ENCODE peak calls at places on chromosomes 3 and 15, in seven cellular contexts. X, O, Y, K, A, S and J are unnamed samples.

GRCh38 chr3:74079961-74080562 is 455.3 kb upstream of the PDZRN3 start:
- DNase-seq in O (no peak), K (no peak), X (no peak), A (no peak), Y (no peak), S (no peak), J (no peak)

GRCh38 chr3:45927881-45928280 is 15.4 kb upstream of the CXCR6 start:
- DNase-seq in K (peak), Y (no peak), X (no peak), S (no peak), O (no peak), A (no peak), J (no peak)

GRCh38 chr3:13143381-13144004 is 70.3 kb upstream of the IQSEC1 start:
- DNase-seq in Y (no peak), X (no peak), S (no peak), A (no peak), O (no peak), K (no peak), J (no peak)

GRCh38 chr15:66760358-66760967 is 58.4 kb downstream of the SMAD6 start:
- DNase-seq in O (no peak), K (no peak), X (no peak), A (no peak), S (no peak), Y (no peak), J (peak)

GRCh38 chr3:192802957-192803899 is 75.9 kb upstream of the FGF12 start:
- DNase-seq in K (peak), O (no peak), A (no peak), S (no peak), Y (no peak), X (peak), J (no peak)

GRCh38 chr3:151593923-151594322 is 133.1 kb upstream of the IGSF10 start:
- DNase-seq in O (no peak), K (peak), Y (no peak), S (no peak), X (no peak), A (no peak), J (no peak)

GRCh38 chr3:168197162-168197561 is 101.4 kb upstream of the GOLIM4 start:
- DNase-seq in K (no peak), X (no peak), O (no peak), S (no peak), Y (no peak), A (no peak), J (no peak)

GRCh38 chr3:75265897-75266296 is 398.2 kb upstream of the FRG2C start:
- DNase-seq in S (no peak), K (no peak), A (no peak), Y (no peak), X (no peak), O (no peak), J (no peak)

GRCh38 chr3:163684651-163685050 is 1393.6 kb downstream of the SI start:
- DNase-seq in O (no peak), K (no peak), X (no peak), Y (no peak), S (no peak), A (no peak), J (no peak)

GRCh38 chr3:66035763-66036477 is 2.8 kb downstream of the MAGI1 start:
- DNase-seq in O (no peak), X (peak), Y (no peak), K (peak), A (no peak), S (no peak), J (no peak)

GRCh38 chr3:170967682-170968081 is 58.8 kb downstream of the SLC2A2 start:
- DNase-seq in K (no peak), A (no peak), O (no peak), X (no peak), Y (no peak), S (no peak), J (no peak)

GRCh38 chr3:134807189-134807588 is 12.1 kb downstream of the EPHB1 start:
- DNase-seq in Y (no peak), O (no peak), K (no peak), S (no peak), A (no peak), X (no peak), J (no peak)

GRCh38 chr3:150252462-150252861 is 155.6 kb upstream of the TSC22D2 start:
- DNase-seq in Y (no peak), O (no peak), K (peak), S (no peak), X (no peak), A (no peak), J (no peak)

GRCh38 chr15:32683906-32684584 is 33.8 kb upstream of the GREM1 start:
- DNase-seq in K (peak), O (no peak), Y (no peak), X (no peak), A (no peak), S (no peak), J (no peak)

GRCh38 chr3:186464424-186465093 is 79.6 kb downstream of the CRYGS start:
- DNase-seq in K (no peak), A (peak), O (no peak), X (no peak), Y (no peak), S (no peak), J (no peak)

GRCh38 chr3:15903164-15903563 is 105.4 kb upstream of the ANKRD28 start:
- DNase-seq in S (no peak), X (no peak), Y (no peak), O (no peak), A (no peak), K (peak), J (peak)

GRCh38 chr3:197027151-197027895 is 2.3 kb downstream of the MELTF start:
- DNase-seq in Y (peak), S (no peak), O (no peak), K (no peak), A (peak), X (no peak), J (peak)

GRCh38 chr3:88742066-88742465 is 365.4 kb upstream of the EPHA3 start:
- DNase-seq in O (no peak), X (no peak), A (no peak), Y (no peak), S (no peak), K (no peak), J (no peak)

GRCh38 chr3:20811631-20812030 is 625.6 kb upstream of the SGO1 start:
- DNase-seq in A (no peak), Y (no peak), X (no peak), S (no peak), K (no peak), O (no peak), J (no peak)

GRCh38 chr3:185912929-185913901 is 24.6 kb downstream of the TRA2B start:
- DNase-seq in K (no peak), S (no peak), Y (no peak), X (no peak), A (no peak), O (no peak), J (no peak)

GRCh38 chr3:135084404-135084803 is 289.3 kb downstream of the EPHB1 start:
- DNase-seq in Y (no peak), S (no peak), K (no peak), A (no peak), O (no peak), X (no peak), J (no peak)

GRCh38 chr15:81653259-81653658 is 279.2 kb upstream of the TMC3 start:
- DNase-seq in A (no peak), Y (peak), X (no peak), K (no peak), S (no peak), O (no peak), J (no peak)

GRCh38 chr3:141181819-141182218 is 49.8 kb upstream of the PXYLP1 start:
- DNase-seq in O (no peak), K (no peak), Y (no peak), X (no peak), S (no peak), A (no peak), J (no peak)

GRCh38 chr3:99774467-99774866 is 43.2 kb upstream of the CMSS1 start:
- DNase-seq in X (no peak), Y (peak), S (no peak), K (peak), A (no peak), O (no peak), J (no peak)

GRCh38 chr3:14922863-14923262 is 24.5 kb upstream of the NR2C2 start:
- DNase-seq in S (no peak), K (no peak), O (no peak), X (no peak), A (no peak), Y (no peak), J (no peak)

GRCh38 chr3:124751501-124751900 is 21.2 kb downstream of the UMPS start:
- DNase-seq in K (no peak), O (no peak), A (no peak), Y (no peak), X (no peak), S (no peak), J (no peak)

GRCh38 chr3:9691636-9692035 is 12.0 kb upstream of the CPNE9 start:
- DNase-seq in Y (no peak), O (no peak), K (no peak), A (no peak), X (no peak), S (no peak), J (no peak)

GRCh38 chr15:76994971-76995945 is at the start of gene PSTPIP1:
- DNase-seq in A (peak), O (peak), K (no peak), X (no peak), S (peak), Y (peak), J (peak)